ENCODE peak calls at places on chromosomes 7 and 10, in nine cellular contexts. L is iPS-NIHi11; U is EL; E is stimulated activated CD8-positive, alpha-beta memory T cell treated with anti-CD3 and anti-CD28 coated beads, Interleukin-2, amount 100 ng/mL, for 48 hours; F is activated CD4-positive, alpha-beta T cell treated with anti-CD3 and anti-CD28 coated beads, Interleukin-2, amount 10 ng/mL, durations not matched to agents 7 days and 5 days; M is endothelial cell of umbilical vein; V is EH; R is upper lobe of right lung; N is fibroblast of lung. J is an unnamed sample.

GRCh38 chr10:118035358-118036031 is 11.2 kb downstream of the RAB11FIP2 start:
- DNase-seq in U (no peak), R (no peak), E (no peak), V (no peak), L (no peak), F (no peak), M (no peak), N (peak; percentile 36), J (no peak)

GRCh38 chr10:45552476-45552875 is 120.1 kb downstream of the ZFAND4 start:
- DNase-seq in F (no peak), N (no peak), R (no peak), E (no peak), V (no peak), M (no peak), L (no peak), U (no peak), J (no peak)

GRCh38 chr10:79382491-79382941 is 35.2 kb downstream of the PPIF start:
- DNase-seq in L (no peak), F (no peak), R (peak; percentile 52), E (no peak), N (no peak), V (no peak), M (no peak), U (no peak), J (no peak)

GRCh38 chr7:95264225-95264927 is 60.0 kb downstream of the PON1 start:
- DNase-seq in L (no peak), E (no peak), N (peak; percentile 78), M (no peak), R (no peak), U (peak; percentile 63), V (peak; percentile 23), F (no peak), J (no peak)

GRCh38 chr10:31147220-31147608 is 115.5 kb upstream of the ZNF438 start:
- DNase-seq in M (peak; percentile 30), U (peak; percentile 85), V (peak; percentile 91), E (no peak), L (no peak), R (no peak), F (no peak), N (peak; percentile 80), J (no peak)

GRCh38 chr7:39541493-39541892 is 24.7 kb upstream of the YAE1 start:
- DNase-seq in F (no peak), M (no peak), N (no peak), R (no peak), L (no peak), E (no peak), V (no peak), U (no peak), J (no peak)

GRCh38 chr7:55463863-55464262 is 98.7 kb downstream of the LANCL2 start:
- DNase-seq in R (peak; percentile 8), E (no peak), V (no peak), U (no peak), M (no peak), L (no peak), F (no peak), N (no peak), J (no peak)

GRCh38 chr7:119969763-119970162 is 303.2 kb upstream of the KCND2 start:
- DNase-seq in R (no peak), U (no peak), M (no peak), F (no peak), E (no peak), N (no peak), V (no peak), L (no peak), J (no peak)

GRCh38 chr7:37006764-37007163 is 282.5 kb upstream of the AOAH start:
- DNase-seq in L (no peak), R (no peak), E (no peak), V (no peak), U (no peak), F (no peak), M (no peak), N (no peak), J (no peak)

GRCh38 chr7:41065663-41066062 is 637.2 kb downstream of the INHBA start:
- DNase-seq in V (no peak), E (no peak), M (no peak), U (no peak), R (no peak), F (no peak), L (no peak), N (no peak), J (no peak)

GRCh38 chr10:60139798-60140566 is 233.6 kb upstream of the CCDC6 start:
- DNase-seq in F (no peak), M (peak; percentile 65), V (peak; percentile 54), U (peak; percentile 13), R (no peak), N (peak; percentile 84), L (peak; percentile 25), E (no peak), J (no peak)

GRCh38 chr7:3673524-3673923 is 372.5 kb downstream of the SDK1 start:
- DNase-seq in E (peak; percentile 30), M (peak; percentile 25), N (peak; percentile 10), V (no peak), F (peak; percentile 49), R (peak; percentile 67), U (no peak), L (peak; percentile 58), J (no peak)

GRCh38 chr10:125694874-125695273 is 11.9 kb upstream of the TEX36 start:
- DNase-seq in E (no peak), M (peak; percentile 56), F (no peak), L (no peak), N (peak; percentile 95), R (no peak), V (peak; percentile 99), U (peak; percentile 94), J (no peak)

GRCh38 chr7:5143935-5144903 is 45.8 kb upstream of the WIPI2 start:
- DNase-seq in F (peak; percentile 84), E (peak; percentile 32), L (peak; percentile 24), N (peak; percentile 37), M (no peak), U (no peak), R (no peak), V (no peak), J (peak; percentile 26)

GRCh38 chr10:22453320-22453719 is 108.0 kb downstream of the SPAG6 start:
- DNase-seq in R (no peak), V (no peak), E (no peak), N (no peak), F (no peak), U (no peak), L (no peak), M (no peak), J (no peak)

GRCh38 chr7:127850195-127850594 is 181.0 kb downstream of the LRRC4 start:
- DNase-seq in U (no peak), F (no peak), L (no peak), N (peak; percentile 69), E (no peak), R (no peak), V (no peak), M (no peak), J (no peak)

GRCh38 chr7:127690806-127691205 is 38.8 kb downstream of the SND1 start:
- DNase-seq in L (no peak), E (no peak), F (no peak), V (no peak), M (no peak), U (no peak), R (no peak), N (no peak), J (no peak)

GRCh38 chr10:70931168-70931805 is 42.9 kb upstream of the PCBD1 start:
- DNase-seq in U (peak; percentile 57), N (peak; percentile 81), L (no peak), F (no peak), R (no peak), E (no peak), M (no peak), V (peak; percentile 30), J (no peak)

GRCh38 chr10:93261961-93262610 is 188.4 kb downstream of the CYP26A1 start:
- DNase-seq in R (no peak), L (no peak), M (peak; percentile 21), F (no peak), U (peak; percentile 19), E (no peak), V (peak; percentile 50), N (peak; percentile 63), J (no peak)

GRCh38 chr7:15291707-15292106 is 270.1 kb downstream of the AGMO start:
- DNase-seq in F (no peak), R (no peak), V (no peak), N (no peak), M (no peak), U (no peak), L (no peak), E (no peak), J (no peak)

GRCh38 chr7:113873554-113874151 is 45.2 kb downstream of the PPP1R3A start:
- DNase-seq in M (no peak), N (peak; percentile 41), F (no peak), U (peak; percentile 13), V (no peak), E (no peak), L (no peak), R (no peak), J (no peak)

GRCh38 chr7:152312316-152312715 is 123.5 kb downstream of the KMT2C start:
- DNase-seq in L (no peak), N (peak; percentile 22), U (no peak), V (peak; percentile 6), E (no peak), M (no peak), R (no peak), F (no peak), J (no peak)

GRCh38 chr10:73218466-73219191 is 28.4 kb downstream of the DNAJC9 start:
- DNase-seq in R (no peak), E (no peak), L (peak; percentile 36), M (peak; percentile 46), N (peak; percentile 6), U (peak; percentile 25), F (no peak), V (peak; percentile 38), J (no peak)

GRCh38 chr7:65250697-65251395 is 122.8 kb upstream of the ZNF92 start:
- DNase-seq in E (no peak), N (no peak), F (no peak), M (no peak), L (no peak), U (no peak), R (no peak), V (no peak), J (no peak)

GRCh38 chr10:12631216-12631615 is 281.9 kb downstream of the CAMK1D start:
- DNase-seq in U (peak; percentile 12), R (no peak), E (no peak), N (peak; percentile 16), V (no peak), L (no peak), F (no peak), M (no peak), J (no peak)

GRCh38 chr7:151251926-151252835 is 3.7 kb upstream of the SMARCD3 start:
- DNase-seq in M (peak; percentile 62), R (peak; percentile 87), L (peak; percentile 91), V (peak; percentile 73), N (peak; percentile 80), E (no peak), U (peak; percentile 59), F (no peak), J (no peak)

GRCh38 chr7:28705350-28705749 is 252.8 kb downstream of the TRIL start:
- DNase-seq in N (no peak), R (no peak), V (no peak), E (no peak), U (no peak), L (no peak), F (no peak), M (no peak), J (no peak)

GRCh38 chr10:5782174-5782573 is 31.1 kb downstream of the GDI2 start:
- DNase-seq in M (no peak), U (no peak), F (no peak), N (no peak), R (no peak), E (no peak), L (no peak), V (no peak), J (no peak)

GRCh38 chr7:156515911-156516790 is 124.4 kb upstream of the RNF32 start:
- DNase-seq in N (no peak), F (no peak), E (no peak), R (no peak), M (no peak), U (no peak), L (no peak), V (no peak), J (no peak)

GRCh38 chr10:130737622-130738021 is 573.9 kb downstream of the TCERG1L start:
- DNase-seq in U (no peak), V (no peak), L (peak; percentile 71), R (no peak), N (no peak), E (no peak), M (no peak), F (no peak), J (no peak)

GRCh38 chr10:22321831-22322662 is 1.1 kb downstream of the BMI1 start:
- DNase-seq in E (no peak), U (peak; percentile 22), M (peak; percentile 39), R (peak; percentile 74), F (no peak), V (peak; percentile 18), L (peak; percentile 41), N (no peak), J (no peak)